ENCODE peak calls at places on chromosomes 2 and 18, in six cellular contexts. One of them, this sample, is unnamed.
A peak's percentile ranks its signal among the peaks of the same experiment; 100 is the strongest.

GRCh38 chr18:10027461-10027860 is 113.6 kb downstream of the VAPA start:
- DNase-seq in stimulated activated CD4-positive, alpha-beta T cell treated with anti-CD3 and anti-CD28 coated beads, Interleukin-4, amount 100 ng/mL, for 48 hours: no peak
- DNase-seq in astrocyte of the spinal cord: no peak
- DNase-seq in CD8-positive, alpha-beta memory T cell: no peak
- DNase-seq in KBM-7: no peak
- DNase-seq in A673: no peak
- DNase-seq in this sample: no peak

GRCh38 chr2:12684471-12684936 is 32.2 kb upstream of the TRIB2 start:
- DNase-seq in stimulated activated CD4-positive, alpha-beta T cell treated with anti-CD3 and anti-CD28 coated beads, Interleukin-4, amount 100 ng/mL, for 48 hours: no peak
- DNase-seq in astrocyte of the spinal cord: peak; percentile 43
- DNase-seq in CD8-positive, alpha-beta memory T cell: no peak
- DNase-seq in KBM-7: no peak
- DNase-seq in A673: peak; percentile 26
- DNase-seq in this sample: no peak

GRCh38 chr18:9868857-9869712 is 16.7 kb upstream of the TXNDC2 start:
- DNase-seq in stimulated activated CD4-positive, alpha-beta T cell treated with anti-CD3 and anti-CD28 coated beads, Interleukin-4, amount 100 ng/mL, for 48 hours: no peak
- DNase-seq in astrocyte of the spinal cord: no peak
- DNase-seq in CD8-positive, alpha-beta memory T cell: no peak
- DNase-seq in KBM-7: no peak
- DNase-seq in A673: no peak
- DNase-seq in this sample: no peak

GRCh38 chr18:79588636-79589481 is 90.7 kb upstream of the CTDP1 start:
- DNase-seq in stimulated activated CD4-positive, alpha-beta T cell treated with anti-CD3 and anti-CD28 coated beads, Interleukin-4, amount 100 ng/mL, for 48 hours: no peak
- DNase-seq in astrocyte of the spinal cord: peak; percentile 83
- DNase-seq in CD8-positive, alpha-beta memory T cell: no peak
- DNase-seq in KBM-7: peak; percentile 9
- DNase-seq in A673: peak; percentile 12
- DNase-seq in this sample: no peak

GRCh38 chr2:120926463-120927165 is 190.9 kb downstream of the GLI2 start:
- DNase-seq in stimulated activated CD4-positive, alpha-beta T cell treated with anti-CD3 and anti-CD28 coated beads, Interleukin-4, amount 100 ng/mL, for 48 hours: no peak
- DNase-seq in astrocyte of the spinal cord: no peak
- DNase-seq in CD8-positive, alpha-beta memory T cell: no peak
- DNase-seq in KBM-7: no peak
- DNase-seq in A673: no peak
- DNase-seq in this sample: no peak

GRCh38 chr2:32422133-32422532 is 65.3 kb downstream of the BIRC6 start:
- DNase-seq in stimulated activated CD4-positive, alpha-beta T cell treated with anti-CD3 and anti-CD28 coated beads, Interleukin-4, amount 100 ng/mL, for 48 hours: no peak
- DNase-seq in astrocyte of the spinal cord: no peak
- DNase-seq in CD8-positive, alpha-beta memory T cell: no peak
- DNase-seq in KBM-7: no peak
- DNase-seq in A673: no peak
- DNase-seq in this sample: no peak

GRCh38 chr2:64857581-64858471 is 131.4 kb upstream of the SLC1A4 start:
- DNase-seq in stimulated activated CD4-positive, alpha-beta T cell treated with anti-CD3 and anti-CD28 coated beads, Interleukin-4, amount 100 ng/mL, for 48 hours: no peak
- DNase-seq in astrocyte of the spinal cord: peak; percentile 67
- DNase-seq in CD8-positive, alpha-beta memory T cell: no peak
- DNase-seq in KBM-7: no peak
- DNase-seq in A673: peak; percentile 42
- DNase-seq in this sample: no peak

GRCh38 chr2:218827701-218828476 is 3.7 kb downstream of the PRKAG3 start:
- DNase-seq in stimulated activated CD4-positive, alpha-beta T cell treated with anti-CD3 and anti-CD28 coated beads, Interleukin-4, amount 100 ng/mL, for 48 hours: no peak
- DNase-seq in astrocyte of the spinal cord: no peak
- DNase-seq in CD8-positive, alpha-beta memory T cell: no peak
- DNase-seq in KBM-7: no peak
- DNase-seq in A673: no peak
- DNase-seq in this sample: no peak

GRCh38 chr18:48310999-48311398 is 98.2 kb downstream of the ZBTB7C start:
- DNase-seq in stimulated activated CD4-positive, alpha-beta T cell treated with anti-CD3 and anti-CD28 coated beads, Interleukin-4, amount 100 ng/mL, for 48 hours: no peak
- DNase-seq in astrocyte of the spinal cord: no peak
- DNase-seq in CD8-positive, alpha-beta memory T cell: no peak
- DNase-seq in KBM-7: no peak
- DNase-seq in A673: no peak
- DNase-seq in this sample: no peak

GRCh38 chr2:40401896-40402295 is 50.0 kb downstream of the SLC8A1 start:
- DNase-seq in stimulated activated CD4-positive, alpha-beta T cell treated with anti-CD3 and anti-CD28 coated beads, Interleukin-4, amount 100 ng/mL, for 48 hours: no peak
- DNase-seq in astrocyte of the spinal cord: peak; percentile 88
- DNase-seq in CD8-positive, alpha-beta memory T cell: no peak
- DNase-seq in KBM-7: no peak
- DNase-seq in A673: no peak
- DNase-seq in this sample: no peak

GRCh38 chr2:100178085-100178788 is 35.8 kb upstream of the AFF3 start:
- DNase-seq in stimulated activated CD4-positive, alpha-beta T cell treated with anti-CD3 and anti-CD28 coated beads, Interleukin-4, amount 100 ng/mL, for 48 hours: peak; percentile 8
- DNase-seq in astrocyte of the spinal cord: peak; percentile 51
- DNase-seq in CD8-positive, alpha-beta memory T cell: no peak
- DNase-seq in KBM-7: peak; percentile 65
- DNase-seq in A673: peak; percentile 83
- DNase-seq in this sample: no peak

GRCh38 chr2:152548111-152548875 is 169.0 kb downstream of the PRPF40A start:
- DNase-seq in stimulated activated CD4-positive, alpha-beta T cell treated with anti-CD3 and anti-CD28 coated beads, Interleukin-4, amount 100 ng/mL, for 48 hours: no peak
- DNase-seq in astrocyte of the spinal cord: no peak
- DNase-seq in CD8-positive, alpha-beta memory T cell: no peak
- DNase-seq in KBM-7: no peak
- DNase-seq in A673: no peak
- DNase-seq in this sample: no peak

GRCh38 chr18:64207818-64208217 is 58.9 kb upstream of the LINC00305 start:
- DNase-seq in stimulated activated CD4-positive, alpha-beta T cell treated with anti-CD3 and anti-CD28 coated beads, Interleukin-4, amount 100 ng/mL, for 48 hours: no peak
- DNase-seq in astrocyte of the spinal cord: no peak
- DNase-seq in CD8-positive, alpha-beta memory T cell: no peak
- DNase-seq in KBM-7: no peak
- DNase-seq in A673: no peak
- DNase-seq in this sample: no peak